ENCODE peak calls at places on chromosome 12, in seven cellular contexts. V is CD8-positive, alpha-beta T cell; B is transverse colon; I is skeletal muscle cell; Q is fibroblast of pulmonary artery; P is naive thymus-derived CD4-positive, alpha-beta T cell; D is cardiac muscle cell. S is an unnamed sample.

GRCh38 chr12:31370645-31371620 is 45.0 kb upstream of the SINHCAF start:
- DNase-seq in V (no peak), B (peak), I (no peak), Q (peak), P (no peak), D (peak), S (no peak)

GRCh38 chr12:30578426-30578825 is 117.2 kb downstream of the IPO8 start:
- DNase-seq in V (no peak), B (no peak), I (no peak), Q (no peak), P (no peak), D (no peak), S (no peak)

GRCh38 chr12:122032570-122032969 is 10.9 kb downstream of the BCL7A start:
- DNase-seq in V (no peak), B (no peak), I (no peak), Q (no peak), P (no peak), D (no peak), S (no peak)

GRCh38 chr12:121632069-121632970 is 6.0 kb downstream of the ORAI1 start:
- DNase-seq in V (no peak), B (no peak), I (no peak), Q (no peak), P (no peak), D (peak), S (no peak)

GRCh38 chr12:110042260-110042659 is 6.1 kb downstream of the C12orf76 start:
- DNase-seq in V (no peak), B (no peak), I (no peak), Q (no peak), P (no peak), D (no peak), S (no peak)

GRCh38 chr12:113462880-113463745 is 8.6 kb downstream of the LHX5 start:
- DNase-seq in V (no peak), B (no peak), I (no peak), Q (no peak), P (no peak), D (peak), S (no peak)

GRCh38 chr12:1500095-1500801 is 94.1 kb downstream of the FBXL14 start:
- DNase-seq in V (no peak), B (no peak), I (peak), Q (peak), P (no peak), D (no peak), S (no peak)

GRCh38 chr12:11652351-11653040 is 3.0 kb downstream of the ETV6 start:
- DNase-seq in V (no peak), B (peak), I (no peak), Q (peak), P (no peak), D (no peak), S (no peak)

GRCh38 chr12:95671265-95671664 is 119.3 kb downstream of the NTN4 start:
- DNase-seq in V (no peak), B (no peak), I (no peak), Q (no peak), P (no peak), D (no peak), S (no peak)

GRCh38 chr12:67422081-67422480 is 152.9 kb downstream of the CAND1 start:
- DNase-seq in V (no peak), B (no peak), I (no peak), Q (no peak), P (no peak), D (no peak), S (no peak)

GRCh38 chr12:131642101-131642540 is 68.8 kb upstream of the SFSWAP start:
- DNase-seq in V (no peak), B (no peak), I (no peak), Q (no peak), P (no peak), D (no peak), S (peak)

GRCh38 chr12:58695263-58695662 is 225.0 kb downstream of the LRIG3 start:
- DNase-seq in V (no peak), B (no peak), I (no peak), Q (no peak), P (no peak), D (no peak), S (no peak)

GRCh38 chr12:28543021-28543890 is 353.0 kb downstream of the CCDC91 start:
- DNase-seq in V (no peak), B (no peak), I (no peak), Q (no peak), P (no peak), D (no peak), S (no peak)

GRCh38 chr12:51886021-51886710 is 1.7 kb upstream of the ANKRD33 start:
- DNase-seq in V (peak), B (peak), I (peak), Q (peak), P (peak), D (no peak), S (peak)

GRCh38 chr12:132340266-132341035 is 11.1 kb upstream of the GALNT9 start:
- DNase-seq in V (peak), B (no peak), I (no peak), Q (no peak), P (no peak), D (no peak), S (no peak)

DNA sequence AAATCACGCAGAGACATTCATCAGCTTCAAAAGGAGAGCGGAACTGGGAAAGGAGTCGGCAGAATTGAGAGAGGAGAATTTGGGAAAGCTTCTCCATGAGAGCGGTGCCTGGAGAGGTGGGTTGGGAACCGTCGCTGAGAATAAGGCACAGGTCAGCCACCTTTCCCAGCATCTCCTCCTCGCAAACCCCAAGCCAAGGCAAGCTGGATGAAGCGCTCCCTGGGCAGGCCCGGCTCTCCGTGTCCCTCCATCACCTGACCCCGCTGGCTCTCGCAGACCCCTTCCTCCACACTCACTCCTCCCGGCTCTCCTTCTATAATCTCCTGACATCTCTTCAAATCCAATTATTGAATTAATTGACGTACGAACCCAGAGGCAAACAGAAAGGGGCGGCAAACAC is 18.9 kb upstream of the ATP5MC2 start:
- DNase-seq in V (no peak), B (no peak), I (no peak), Q (no peak), P (no peak), D (no peak), S (no peak)
- H3K4me3 ChIP-seq in V (peak), B (no peak), I (no peak), Q (no peak), P (no peak), D (peak), S (no peak)

GRCh38 chr12:45913631-45914030 is 76.7 kb downstream of the SCAF11 start:
- DNase-seq in V (no peak), B (no peak), I (no peak), Q (no peak), P (no peak), D (no peak), S (no peak)
- H3K4me3 ChIP-seq in V (no peak), B (no peak), I (no peak), Q (no peak), P (no peak), D (no peak), S (no peak)

DNA sequence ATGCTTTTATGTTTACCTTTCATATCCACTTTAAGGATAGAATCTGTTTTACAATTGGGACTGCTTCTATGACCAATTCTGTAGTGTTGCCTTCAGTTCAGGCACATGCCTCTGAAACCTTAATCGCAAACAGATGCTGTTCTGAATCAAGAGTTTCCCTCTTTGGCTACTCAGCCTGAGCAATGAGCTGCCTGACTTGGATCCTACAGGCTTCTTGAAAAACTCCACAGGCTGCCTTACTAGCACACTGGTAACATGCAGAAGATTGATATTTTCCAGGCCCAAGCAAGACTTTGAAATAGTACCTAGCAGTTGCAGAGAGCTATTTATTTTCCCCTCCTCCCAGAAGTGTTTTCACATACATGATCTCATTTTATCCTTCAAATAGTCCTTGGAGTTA is 34.8 kb upstream of the PMCH start:
- DNase-seq in V (no peak), B (no peak), I (no peak), Q (no peak), P (no peak), D (peak), S (no peak)
- H3K4me3 ChIP-seq in V (no peak), B (no peak), I (no peak), Q (no peak), P (no peak), D (no peak), S (no peak)

GRCh38 chr12:26748412-26748740 is 84.6 kb downstream of the ITPR2 start:
- DNase-seq in V (no peak), B (no peak), I (no peak), Q (no peak), P (no peak), D (no peak), S (no peak)

GRCh38 chr12:26741828-26742227 is 91.2 kb downstream of the ITPR2 start:
- DNase-seq in V (no peak), B (no peak), I (no peak), Q (no peak), P (no peak), D (no peak), S (no peak)

GRCh38 chr12:26746315-26746714 is 86.7 kb downstream of the ITPR2 start:
- DNase-seq in V (no peak), B (no peak), I (peak), Q (peak), P (no peak), D (no peak), S (no peak)

GRCh38 chr12:26744042-26744626 is 88.9 kb downstream of the ITPR2 start:
- DNase-seq in V (no peak), B (no peak), I (no peak), Q (no peak), P (no peak), D (no peak), S (no peak)

DNA sequence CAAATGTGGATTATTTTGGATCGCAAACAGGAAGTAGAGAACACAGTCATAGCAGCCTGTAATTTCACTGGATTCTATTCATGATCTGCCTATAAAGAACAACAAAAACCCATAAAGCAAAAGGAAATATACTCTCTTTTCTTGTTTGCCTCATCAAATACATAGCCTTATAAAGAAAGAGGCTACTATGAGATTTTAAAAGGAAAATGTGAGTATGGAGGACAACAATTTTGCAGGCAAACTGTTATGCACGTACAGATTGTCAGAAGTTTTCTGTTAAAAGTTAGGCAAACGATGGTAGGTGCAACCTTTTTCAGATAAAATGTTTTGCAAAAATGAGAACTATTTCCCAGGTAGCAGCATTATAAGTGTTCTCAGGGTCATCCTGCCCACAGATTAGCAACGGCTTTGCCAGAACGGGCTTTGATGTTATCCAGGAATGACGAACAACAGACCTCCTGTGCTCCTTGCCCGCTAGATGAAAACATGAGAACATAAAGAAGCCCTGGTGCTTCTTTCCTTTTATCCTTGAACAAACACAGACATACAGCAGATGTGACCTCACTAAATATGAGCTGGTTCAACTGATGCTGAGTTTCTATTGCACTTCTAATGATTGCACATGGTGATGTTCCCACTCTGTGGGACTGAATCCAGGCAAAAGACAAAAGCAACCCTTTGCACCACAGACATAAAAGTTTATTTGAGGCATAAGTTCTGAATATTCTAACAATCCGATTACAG is 88.1 kb downstream of the ITPR2 start:
- DNase-seq in V (no peak), B (no peak), I (no peak), Q (no peak), P (no peak), D (peak), S (no peak)
- H3K4me3 ChIP-seq in V (no peak), B (no peak), I (no peak), Q (no peak), P (no peak), D (no peak), S (no peak)

DNA sequence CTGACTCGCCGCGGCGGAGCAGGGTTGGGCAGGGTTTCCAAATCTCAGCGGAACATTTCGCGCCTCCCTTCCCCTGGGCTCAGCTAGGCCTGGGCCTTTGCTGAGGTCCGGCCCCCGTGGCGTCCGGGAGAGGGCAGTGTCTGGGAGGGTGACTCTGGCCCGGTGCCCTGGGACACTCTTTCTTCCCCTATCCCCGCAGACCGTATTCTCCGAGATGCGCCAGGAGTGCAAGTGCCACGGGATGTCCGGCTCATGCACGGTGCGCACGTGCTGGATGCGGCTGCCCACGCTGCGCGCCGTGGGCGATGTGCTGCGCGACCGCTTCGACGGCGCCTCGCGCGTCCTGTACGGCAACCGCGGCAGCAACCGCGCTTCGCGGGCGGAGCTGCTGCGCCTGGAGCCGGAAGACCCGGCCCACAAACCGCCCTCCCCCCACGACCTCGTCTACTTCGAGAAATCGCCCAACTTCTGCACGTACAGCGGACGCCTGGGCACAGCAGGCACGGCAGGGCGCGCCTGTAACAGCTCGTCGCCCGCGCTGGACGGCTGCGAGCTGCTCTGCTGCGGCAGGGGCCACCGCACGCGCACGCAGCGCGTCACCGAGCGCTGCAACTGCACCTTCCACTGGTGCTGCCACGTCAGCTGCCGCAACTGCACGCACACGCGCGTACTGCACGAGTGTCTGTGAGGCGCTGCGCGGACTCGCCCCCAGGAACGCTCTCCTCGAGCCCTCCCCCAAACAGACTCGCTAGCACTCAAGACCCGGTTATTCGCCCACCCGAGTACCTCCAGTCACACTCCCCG is 3.0 kb downstream of the WNT1 start:
- DNase-seq in V (peak), B (no peak), I (no peak), Q (no peak), P (peak), D (no peak), S (peak)
- H3K4me3 ChIP-seq in V (peak), B (no peak), I (peak), Q (no peak), P (peak), D (peak), S (peak)